ENCODE peak calls at places on chromosomes 16 and 17, in four cellular contexts. One of them, this sample, is unnamed.

GRCh38 chr16:28096974-28097373 is 33.5 kb upstream of the GSG1L start:
- DNase-seq in WTC11: peak; percentile 6
- DNase-seq in SK-N-SH: no peak
- DNase-seq in HepG2: no peak
- DNase-seq in this sample: no peak

GRCh38 chr16:30027588-30028437 is 3.3 kb downstream of the TLCD3B start:
- DNase-seq in WTC11: no peak
- DNase-seq in SK-N-SH: no peak
- DNase-seq in HepG2: no peak
- DNase-seq in this sample: no peak

GRCh38 chr17:8835631-8836364 is 31.7 kb downstream of the PIK3R6 start:
- DNase-seq in WTC11: no peak
- DNase-seq in SK-N-SH: no peak
- DNase-seq in HepG2: no peak
- DNase-seq in this sample: no peak

GRCh38 chr16:87474017-87474416 is 18.8 kb downstream of the ZCCHC14 start:
- DNase-seq in WTC11: no peak
- DNase-seq in SK-N-SH: no peak
- DNase-seq in HepG2: no peak
- DNase-seq in this sample: no peak

GRCh38 chr17:66782866-66783265 is 52.1 kb upstream of the CACNG5 start:
- DNase-seq in WTC11: no peak
- DNase-seq in SK-N-SH: no peak
- DNase-seq in HepG2: no peak
- DNase-seq in this sample: no peak

GRCh38 chr16:49067776-49068175 is 213.9 kb downstream of the CBLN1 start:
- DNase-seq in WTC11: no peak
- DNase-seq in SK-N-SH: no peak
- DNase-seq in HepG2: no peak
- DNase-seq in this sample: no peak

GRCh38 chr17:74785096-74785980 is 9.2 kb upstream of the NAT9 start:
- DNase-seq in WTC11: no peak
- DNase-seq in SK-N-SH: no peak
- DNase-seq in HepG2: no peak
- DNase-seq in this sample: no peak

GRCh38 chr16:77297996-77298637 is 98.9 kb downstream of the SYCE1L start:
- DNase-seq in WTC11: no peak
- DNase-seq in SK-N-SH: no peak
- DNase-seq in HepG2: no peak
- DNase-seq in this sample: no peak

GRCh38 chr17:79974786-79975497 is 60.7 kb downstream of the TBC1D16 start:
- DNase-seq in WTC11: peak; percentile 80
- DNase-seq in SK-N-SH: peak; percentile 35
- DNase-seq in HepG2: no peak
- DNase-seq in this sample: peak; percentile 73

GRCh38 chr17:77546772-77547201 is 406.0 kb downstream of the SEC14L1 start:
- DNase-seq in WTC11: peak; percentile 50
- DNase-seq in SK-N-SH: peak; percentile 39
- DNase-seq in HepG2: no peak
- DNase-seq in this sample: no peak

GRCh38 chr17:56222255-56222654 is 69.0 kb downstream of the ANKFN1 start:
- DNase-seq in WTC11: no peak
- DNase-seq in SK-N-SH: no peak
- DNase-seq in HepG2: no peak
- DNase-seq in this sample: no peak

GRCh38 chr17:2881295-2881694 is 85.1 kb downstream of the RAP1GAP2 start:
- DNase-seq in WTC11: no peak
- DNase-seq in SK-N-SH: no peak
- DNase-seq in HepG2: no peak
- DNase-seq in this sample: no peak

GRCh38 chr16:8675183-8676159 is 1.1 kb downstream of the ABAT start:
- DNase-seq in WTC11: no peak
- DNase-seq in SK-N-SH: peak; percentile 77
- DNase-seq in HepG2: peak; percentile 96
- DNase-seq in this sample: no peak

DNA sequence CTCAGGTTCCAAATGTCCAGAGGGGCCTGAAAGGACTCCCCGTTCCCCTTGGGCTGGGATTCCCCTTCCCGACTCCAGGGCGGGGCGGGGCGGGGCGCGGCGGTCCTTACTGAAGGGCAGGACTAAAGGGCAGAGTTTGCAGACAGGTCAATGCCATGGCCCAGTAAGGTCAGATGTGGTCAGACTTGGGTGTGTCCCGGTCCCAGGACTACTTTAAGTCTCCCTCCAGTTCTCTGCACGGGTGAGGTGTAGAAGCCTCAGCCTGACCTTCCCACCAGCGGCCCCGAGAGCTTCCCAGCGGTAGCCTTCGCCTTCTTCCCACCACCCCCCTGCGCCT is 505 bp downstream of the KDM6B start:
- DNase-seq in WTC11: no peak
- DNase-seq in SK-N-SH: peak; percentile 58
- DNase-seq in HepG2: peak; percentile 64
- DNase-seq in this sample: peak; percentile 35
- TF ChIP-seq FOXJ3 in WTC11: no peak
- TF ChIP-seq FOXJ3 in SK-N-SH: no peak
- TF ChIP-seq FOXJ3 in HepG2: no peak
- TF ChIP-seq FOXJ3 in this sample: no peak

GRCh38 chr17:73423159-73423715 is 111.4 kb upstream of the CDC42EP4 start:
- DNase-seq in WTC11: no peak
- DNase-seq in SK-N-SH: no peak
- DNase-seq in HepG2: no peak
- DNase-seq in this sample: no peak

GRCh38 chr17:73420897-73421296 is 109.1 kb upstream of the CDC42EP4 start:
- DNase-seq in WTC11: no peak
- DNase-seq in SK-N-SH: peak; percentile 68
- DNase-seq in HepG2: peak; percentile 42
- DNase-seq in this sample: peak; percentile 30

GRCh38 chr17:73422121-73422520 is 110.3 kb upstream of the CDC42EP4 start:
- DNase-seq in WTC11: no peak
- DNase-seq in SK-N-SH: no peak
- DNase-seq in HepG2: no peak
- DNase-seq in this sample: no peak

GRCh38 chr17:73419051-73419450 is 107.2 kb upstream of the CDC42EP4 start:
- DNase-seq in WTC11: no peak
- DNase-seq in SK-N-SH: no peak
- DNase-seq in HepG2: no peak
- DNase-seq in this sample: no peak

DNA sequence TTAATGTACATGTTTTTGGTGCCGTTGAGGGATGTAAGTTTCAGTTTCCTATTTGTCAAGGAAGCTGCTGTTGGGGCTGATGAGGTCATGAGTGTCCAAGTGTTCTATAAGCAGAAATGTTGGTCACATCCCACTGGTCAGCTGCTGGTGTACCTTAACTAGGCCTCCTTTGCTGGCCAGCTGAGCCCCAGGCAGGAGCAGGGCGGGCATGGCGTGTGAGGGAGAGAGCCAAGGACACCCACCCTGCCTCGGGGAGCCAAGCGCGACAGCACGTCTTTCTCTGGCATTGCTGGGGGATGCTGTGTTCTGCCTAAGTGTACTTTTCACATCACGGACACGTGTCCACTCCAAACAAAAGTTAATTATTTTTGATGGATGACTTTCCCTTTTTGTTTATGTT is 108.1 kb upstream of the CDC42EP4 start:
- DNase-seq in WTC11: no peak
- DNase-seq in SK-N-SH: no peak
- DNase-seq in HepG2: no peak
- DNase-seq in this sample: no peak
- TF ChIP-seq FOXJ3 in WTC11: no peak
- TF ChIP-seq FOXJ3 in SK-N-SH: no peak
- TF ChIP-seq FOXJ3 in HepG2: no peak
- TF ChIP-seq FOXJ3 in this sample: no peak

GRCh38 chr16:20957153-20957552 is 56.6 kb downstream of the LYRM1 start:
- DNase-seq in WTC11: no peak
- DNase-seq in SK-N-SH: no peak
- DNase-seq in HepG2: no peak
- DNase-seq in this sample: no peak

GRCh38 chr16:20950294-20950693 is 49.7 kb downstream of the LYRM1 start:
- DNase-seq in WTC11: no peak
- DNase-seq in SK-N-SH: no peak
- DNase-seq in HepG2: no peak
- DNase-seq in this sample: no peak

GRCh38 chr16:20952144-20952797 is 51.7 kb downstream of the LYRM1 start:
- DNase-seq in WTC11: no peak
- DNase-seq in SK-N-SH: no peak
- DNase-seq in HepG2: no peak
- DNase-seq in this sample: no peak

GRCh38 chr16:20956319-20956718 is 55.7 kb downstream of the LYRM1 start:
- DNase-seq in WTC11: no peak
- DNase-seq in SK-N-SH: no peak
- DNase-seq in HepG2: no peak
- DNase-seq in this sample: no peak

GRCh38 chr16:20954574-20954973 is 54.0 kb downstream of the LYRM1 start:
- DNase-seq in WTC11: no peak
- DNase-seq in SK-N-SH: no peak
- DNase-seq in HepG2: no peak
- DNase-seq in this sample: no peak
- TF ChIP-seq FOXJ3 in WTC11: no peak
- TF ChIP-seq FOXJ3 in SK-N-SH: no peak
- TF ChIP-seq FOXJ3 in HepG2: no peak
- TF ChIP-seq FOXJ3 in this sample: no peak

GRCh38 chr16:88920618-88921602 is 54.5 kb upstream of the PABPN1L start:
- DNase-seq in WTC11: no peak
- DNase-seq in SK-N-SH: peak; percentile 88
- DNase-seq in HepG2: no peak
- DNase-seq in this sample: peak; percentile 37
- TF ChIP-seq FOXJ3 in WTC11: no peak
- TF ChIP-seq FOXJ3 in SK-N-SH: no peak
- TF ChIP-seq FOXJ3 in HepG2: no peak
- TF ChIP-seq FOXJ3 in this sample: no peak

GRCh38 chr16:83363521-83363920 is 444.3 kb upstream of the HSBP1 start:
- DNase-seq in WTC11: no peak
- DNase-seq in SK-N-SH: no peak
- DNase-seq in HepG2: no peak
- DNase-seq in this sample: no peak
- TF ChIP-seq FOXJ3 in WTC11: no peak
- TF ChIP-seq FOXJ3 in SK-N-SH: no peak
- TF ChIP-seq FOXJ3 in HepG2: no peak
- TF ChIP-seq FOXJ3 in this sample: no peak

GRCh38 chr16:84427553-84427952 is 59.2 kb downstream of the ATP2C2 start:
- DNase-seq in WTC11: no peak
- DNase-seq in SK-N-SH: no peak
- DNase-seq in HepG2: no peak
- DNase-seq in this sample: no peak

GRCh38 chr16:84426804-84427203 is 58.5 kb downstream of the ATP2C2 start:
- DNase-seq in WTC11: no peak
- DNase-seq in SK-N-SH: no peak
- DNase-seq in HepG2: no peak
- DNase-seq in this sample: no peak

GRCh38 chr16:84425696-84426095 is 57.4 kb downstream of the ATP2C2 start:
- DNase-seq in WTC11: no peak
- DNase-seq in SK-N-SH: no peak
- DNase-seq in HepG2: no peak
- DNase-seq in this sample: no peak

GRCh38 chr16:84434800-84435199 is 66.5 kb downstream of the ATP2C2 start:
- DNase-seq in WTC11: no peak
- DNase-seq in SK-N-SH: no peak
- DNase-seq in HepG2: no peak
- DNase-seq in this sample: no peak

DNA sequence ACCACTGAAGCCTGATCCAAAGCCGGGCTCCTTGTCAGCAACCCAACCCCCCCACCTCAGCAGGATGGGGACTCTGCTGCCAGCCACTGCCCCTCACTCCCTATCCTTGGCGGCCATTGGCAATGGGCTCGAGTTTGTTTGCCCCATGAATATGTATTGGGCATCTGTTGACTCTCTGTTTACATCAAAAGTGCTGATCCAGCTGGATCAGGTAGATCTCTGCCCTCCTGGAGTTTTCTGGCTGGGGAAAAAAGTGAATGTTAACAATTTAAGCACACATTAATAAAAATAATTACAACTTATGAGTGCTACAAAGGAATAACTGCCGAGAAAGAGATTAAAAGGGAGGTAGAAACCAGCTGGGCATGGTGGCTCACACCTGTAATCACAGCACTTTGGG is 62.5 kb downstream of the ATP2C2 start:
- DNase-seq in WTC11: no peak
- DNase-seq in SK-N-SH: no peak
- DNase-seq in HepG2: no peak
- DNase-seq in this sample: no peak
- TF ChIP-seq FOXJ3 in WTC11: no peak
- TF ChIP-seq FOXJ3 in SK-N-SH: no peak
- TF ChIP-seq FOXJ3 in HepG2: no peak
- TF ChIP-seq FOXJ3 in this sample: no peak

This sample was measured in K562.